ENCODE peak calls at places on chromosome 17, in six cellular contexts. Z is H7; V is KG1; Y is ureter; Q is Caco-2; F is stimulated activated CD4-positive, alpha-beta T cell treated with anti-CD3 and anti-CD28 coated beads, Interleukin-15, amount 100 ng/mL, for 24 hours. P is an unnamed sample.

GRCh38 chr17:27367121-27367981 is 73.4 kb downstream of the WSB1 start:
- DNase-seq in Z (no peak), V (no peak), Y (no peak), Q (no peak), F (no peak), P (peak)

GRCh38 chr17:43326490-43327275 is 72.1 kb upstream of the ARL4D start:
- DNase-seq in Z (no peak), V (no peak), Y (no peak), Q (no peak), F (no peak), P (peak)

GRCh38 chr17:68804777-68805176 is 150.4 kb downstream of the ABCA8 start:
- DNase-seq in Z (no peak), V (no peak), Y (no peak), Q (no peak), F (no peak), P (no peak)

GRCh38 chr17:35390663-35391062 is 17.2 kb upstream of the SLFN11 start:
- DNase-seq in Z (no peak), V (peak), Y (no peak), Q (no peak), F (no peak), P (no peak)

GRCh38 chr17:74160656-74161500 is 42.6 kb upstream of the RPL38 start:
- DNase-seq in Z (no peak), V (no peak), Y (no peak), Q (no peak), F (no peak), P (no peak)

GRCh38 chr17:67575325-67575724 is 142.4 kb upstream of the NOL11 start:
- DNase-seq in Z (no peak), V (no peak), Y (peak), Q (no peak), F (no peak), P (no peak)

GRCh38 chr17:65797809-65798208 is 236.4 kb upstream of the AXIN2 start:
- DNase-seq in Z (peak), V (no peak), Y (no peak), Q (no peak), F (peak), P (peak)

GRCh38 chr17:9839433-9839832 is 13.7 kb downstream of the GLP2R start:
- DNase-seq in Z (peak), V (no peak), Y (no peak), Q (no peak), F (no peak), P (peak)

GRCh38 chr17:68892658-68893057 is 62.5 kb downstream of the ABCA8 start:
- DNase-seq in Z (no peak), V (no peak), Y (no peak), Q (no peak), F (no peak), P (no peak)

GRCh38 chr17:81486174-81486810 is 26.3 kb downstream of the ACTG1 start:
- DNase-seq in Z (no peak), V (no peak), Y (no peak), Q (no peak), F (no peak), P (no peak)